ENCODE peak calls at places on chromosomes 11 and 22, in nine cellular contexts. V is spleen, A is HCT116, K is adrenal gland, C is transverse colon, R is body of pancreas, Z is tibial nerve, F is Peyer's patch, Q is upper lobe of left lung. B is an unnamed sample.
A peak's percentile ranks its signal among the peaks of the same experiment; 100 is the strongest.

GRCh38 chr11:88779551-88779950 is 286.2 kb downstream of the GRM5 start:
- DNase-seq in V (no peak), A (no peak), K (no peak), C (no peak), R (no peak), Z (no peak), F (no peak), Q (no peak), B (no peak)

GRCh38 chr22:45552580-45553332 is 50.1 kb downstream of the FBLN1 start:
- DNase-seq in V (no peak), A (no peak), K (peak; percentile 68), C (peak; percentile 44), R (peak; percentile 66), Z (peak; percentile 56), F (no peak), Q (peak; percentile 69), B (no peak)

GRCh38 chr11:34002420-34002819 is 49.1 kb upstream of the CAPRIN1 start:
- DNase-seq in V (no peak), A (no peak), K (no peak), C (peak; percentile 58), R (peak; percentile 28), Z (no peak), F (no peak), Q (no peak), B (peak; percentile 84)

GRCh38 chr11:6629892-6630631 is 10.8 kb upstream of the TPP1 start:
- DNase-seq in V (peak; percentile 76), A (no peak), K (no peak), C (peak; percentile 26), R (peak; percentile 63), Z (no peak), F (no peak), Q (peak; percentile 88), B (no peak)

GRCh38 chr22:36021649-36022048 is 7.0 kb downstream of the RBFOX2 start:
- DNase-seq in V (no peak), A (no peak), K (no peak), C (no peak), R (no peak), Z (no peak), F (no peak), Q (no peak), B (no peak)

GRCh38 chr22:45335021-45335818 is 25.5 kb downstream of the FAM118A start:
- DNase-seq in V (no peak), A (no peak), K (peak; percentile 88), C (no peak), R (no peak), Z (no peak), F (peak; percentile 8), Q (no peak), B (peak; percentile 81)

GRCh38 chr22:46929046-46929688 is 166.7 kb downstream of the TBC1D22A start:
- DNase-seq in V (no peak), A (no peak), K (no peak), C (no peak), R (no peak), Z (no peak), F (no peak), Q (no peak), B (no peak)

GRCh38 chr22:44682556-44683168 is 19.3 kb upstream of the PRR5 start:
- DNase-seq in V (no peak), A (no peak), K (no peak), C (no peak), R (no peak), Z (no peak), F (no peak), Q (no peak), B (no peak)

GRCh38 chr11:76598426-76598839 is 72.1 kb downstream of the LRRC32 start:
- DNase-seq in V (no peak), A (peak; percentile 7), K (peak; percentile 62), C (no peak), R (no peak), Z (no peak), F (no peak), Q (no peak), B (no peak)

GRCh38 chr11:124746621-124747243 is 5.3 kb downstream of the VSIG2 start:
- DNase-seq in V (peak; percentile 93), A (peak; percentile 82), K (peak; percentile 63), C (peak; percentile 94), R (peak; percentile 88), Z (no peak), F (peak; percentile 89), Q (peak; percentile 94), B (peak; percentile 88)

GRCh38 chr11:75639752-75640151 is 29.1 kb downstream of the MAP6 start:
- DNase-seq in V (peak; percentile 83), A (no peak), K (peak; percentile 83), C (peak; percentile 50), R (peak; percentile 82), Z (peak; percentile 30), F (peak; percentile 29), Q (no peak), B (peak; percentile 13)

GRCh38 chr11:106333678-106334077 is 256.2 kb downstream of the AASDHPPT start:
- DNase-seq in V (no peak), A (no peak), K (no peak), C (no peak), R (no peak), Z (no peak), F (no peak), Q (no peak), B (no peak)

GRCh38 chr11:29260939-29261705 is 755.7 kb downstream of the KCNA4 start:
- DNase-seq in V (no peak), A (peak; percentile 76), K (no peak), C (no peak), R (no peak), Z (no peak), F (no peak), Q (no peak), B (no peak)

GRCh38 chr22:24061124-24061684 is 50.1 kb downstream of the CABIN1 start:
- DNase-seq in V (no peak), A (no peak), K (no peak), C (no peak), R (no peak), Z (no peak), F (no peak), Q (no peak), B (no peak)

GRCh38 chr22:33332538-33332937 is 274.4 kb upstream of the SYN3 start:
- DNase-seq in V (no peak), A (no peak), K (no peak), C (peak; percentile 57), R (no peak), Z (no peak), F (no peak), Q (no peak), B (no peak)

GRCh38 chr11:115644846-115645245 is 140.6 kb upstream of the CADM1 start:
- DNase-seq in V (no peak), A (no peak), K (no peak), C (no peak), R (no peak), Z (no peak), F (no peak), Q (no peak), B (no peak)

GRCh38 chr11:77073328-77074001 is 6.7 kb downstream of the CAPN5 start:
- DNase-seq in V (peak; percentile 78), A (peak; percentile 36), K (peak; percentile 96), C (peak; percentile 93), R (peak; percentile 73), Z (peak; percentile 85), F (peak; percentile 47), Q (no peak), B (peak; percentile 38)

GRCh38 chr11:94786264-94787126 is 18.3 kb downstream of the AMOTL1 start:
- DNase-seq in V (no peak), A (no peak), K (no peak), C (no peak), R (peak; percentile 14), Z (no peak), F (no peak), Q (peak; percentile 18), B (no peak)

GRCh38 chr22:38456272-38456837 is 1.4 kb upstream of the KCNJ4 start:
- DNase-seq in V (no peak), A (no peak), K (no peak), C (no peak), R (no peak), Z (no peak), F (no peak), Q (no peak), B (no peak)

GRCh38 chr22:24137595-24137994 is 43.7 kb upstream of the SUSD2 start:
- DNase-seq in V (no peak), A (no peak), K (peak; percentile 38), C (no peak), R (no peak), Z (no peak), F (no peak), Q (no peak), B (no peak)

GRCh38 chr11:70226967-70227366 is 23.9 kb downstream of the FADD start:
- DNase-seq in V (no peak), A (peak; percentile 23), K (no peak), C (no peak), R (no peak), Z (no peak), F (no peak), Q (no peak), B (no peak)
- H3K27me3 ChIP-seq in V (no peaks in the 10 kb centered on the region), A (no peaks in the 10 kb centered on the region), K (no peaks in the 10 kb centered on the region), C (no peaks in the 10 kb centered on the region), R (no peaks in the 10 kb centered on the region), Z (no peaks in the 10 kb centered on the region), F (no peaks in the 10 kb centered on the region), Q (no peaks in the 10 kb centered on the region), B (no peaks in the 10 kb centered on the region)

DNA sequence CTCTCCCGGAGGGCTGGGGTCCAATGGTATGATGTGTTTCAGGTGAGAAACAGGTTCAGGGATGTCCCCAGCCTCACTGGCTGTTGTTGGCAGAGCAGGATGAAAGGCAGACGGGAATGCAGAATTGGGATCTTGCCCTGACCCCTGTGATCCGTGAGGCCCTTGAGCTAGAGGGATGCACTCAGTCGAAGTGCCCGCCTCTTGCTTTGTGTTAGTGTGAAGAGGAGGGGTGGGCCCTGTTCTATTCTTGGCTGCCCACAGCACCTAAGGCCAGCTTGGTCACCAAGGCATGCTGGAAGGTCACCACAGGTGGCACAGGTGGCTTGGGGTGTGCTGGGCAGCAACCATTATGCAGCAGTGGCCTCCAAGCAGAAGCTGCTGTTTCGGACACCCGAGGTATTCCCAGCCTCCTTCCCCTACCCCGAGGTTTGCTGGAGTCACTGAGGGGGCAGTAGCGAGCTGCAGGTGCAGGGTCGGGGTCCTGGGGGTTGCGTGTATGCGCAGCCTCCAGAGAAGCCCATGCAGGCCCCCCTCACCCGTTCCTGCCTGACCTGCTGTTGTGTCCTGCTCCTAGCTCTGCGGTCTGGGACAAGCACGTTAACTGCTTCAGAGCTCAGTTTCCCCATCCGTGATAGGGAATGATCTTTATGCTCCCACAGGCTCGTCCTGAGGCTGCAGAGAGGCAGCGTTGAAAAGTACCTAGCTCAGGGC is 12.9 kb downstream of the LRP5 start:
- DNase-seq in V (no peak), A (no peak), K (no peak), C (no peak), R (no peak), Z (no peak), F (no peak), Q (no peak), B (no peak)
- TF ChIP-seq POLR2A in V (no peak), A (no peak), K (no peak), C (no peak), R (no peak), Z (no peak), F (no peak), Q (no peak), B (no peak)

GRCh38 chr22:20427104-20427944 is 10.3 kb downstream of the SCARF2 start:
- DNase-seq in V (peak; percentile 69), A (no peak), K (no peak), C (no peak), R (no peak), Z (no peak), F (no peak), Q (peak; percentile 8), B (no peak)
- H3K27me3 ChIP-seq in V (peaks cover 3% of the 10 kb centered on the region), A (no peaks in the 10 kb centered on the region), K (peaks cover 30% of the 10 kb centered on the region), C (peaks cover 89% of the 10 kb centered on the region), R (peaks cover 18% of the 10 kb centered on the region), Z (no peaks in the 10 kb centered on the region), F (no peaks in the 10 kb centered on the region), Q (peaks cover 44% of the 10 kb centered on the region), B (no peaks in the 10 kb centered on the region)

GRCh38 chr11:12815931-12816494 is 141.8 kb downstream of the TEAD1 start:
- DNase-seq in V (no peak), A (no peak), K (no peak), C (no peak), R (no peak), Z (no peak), F (no peak), Q (no peak), B (no peak)
- TF ChIP-seq POLR2A in V (no peak), A (no peak), K (no peak), C (no peak), R (no peak), Z (no peak), F (no peak), Q (no peak), B (no peak)